ENCODE peak calls at places on chromosomes 3 and 15, in eight cellular contexts. T is ACHN, X is SK-MEL-5, R is fibroblast of the aortic adventitia, B is GM23248, W is NCI-H524, F is HS-5, Y is AG04450. L is an unnamed sample.

GRCh38 chr15:67957435-67958139 is 96.5 kb upstream of the PIAS1 start:
- DNase-seq in T (no peak), X (no peak), R (no peak), B (no peak), W (no peak), F (no peak), Y (no peak), L (no peak)

GRCh38 chr15:33068531-33068990 is 126.0 kb downstream of the FMN1 start:
- DNase-seq in T (no peak), X (no peak), R (no peak), B (peak), W (no peak), F (no peak), Y (no peak), L (peak)

GRCh38 chr3:10285307-10285706 is 7.4 kb downstream of the GHRL start:
- DNase-seq in T (no peak), X (no peak), R (no peak), B (no peak), W (no peak), F (no peak), Y (no peak), L (no peak)

GRCh38 chr3:124829819-124830554 is 57.2 kb downstream of the ITGB5 start:
- DNase-seq in T (no peak), X (no peak), R (peak), B (peak), W (no peak), F (no peak), Y (no peak), L (peak)

GRCh38 chr15:67149068-67149841 is 83.9 kb downstream of the SMAD3 start:
- DNase-seq in T (no peak), X (peak), R (no peak), B (peak), W (no peak), F (no peak), Y (no peak), L (no peak)

GRCh38 chr3:132256984-132257383 is 60.2 kb upstream of the ACP3 start:
- DNase-seq in T (peak), X (peak), R (peak), B (peak), W (peak), F (no peak), Y (peak), L (peak)

GRCh38 chr15:63920504-63921178 is 86.9 kb upstream of the HERC1 start:
- DNase-seq in T (no peak), X (no peak), R (no peak), B (no peak), W (no peak), F (no peak), Y (no peak), L (no peak)

GRCh38 chr15:79834496-79834895 is 62.3 kb downstream of the MTHFS start:
- DNase-seq in T (no peak), X (no peak), R (no peak), B (no peak), W (peak), F (no peak), Y (no peak), L (no peak)

GRCh38 chr3:69103123-69103522 is 18.4 kb downstream of the ARL6IP5 start:
- DNase-seq in T (no peak), X (no peak), R (no peak), B (no peak), W (no peak), F (no peak), Y (no peak), L (no peak)